ENCODE peak calls at places on chromosomes 5 and 9, in five cellular contexts. One of them, this sample, is unnamed.

GRCh38 chr5:39178171-39178570 is 41.2 kb downstream of the FYB1 start:
- DNase-seq in B cell: no peak
- DNase-seq in GM13977: no peak
- DNase-seq in neural crest cell: no peak
- DNase-seq in fibroblast of lung: peak; percentile 6
- DNase-seq in this sample: peak; percentile 78

GRCh38 chr5:68714810-68715209 is 379.0 kb upstream of the SLC30A5 start:
- DNase-seq in GM13977: no peak
- DNase-seq in neural crest cell: no peak
- DNase-seq in B cell: no peak
- DNase-seq in fibroblast of lung: no peak
- DNase-seq in this sample: no peak

GRCh38 chr5:157343842-157344790 is 78.2 kb downstream of the CYFIP2 start:
- DNase-seq in neural crest cell: no peak
- DNase-seq in fibroblast of lung: no peak
- DNase-seq in GM13977: no peak
- DNase-seq in B cell: no peak
- DNase-seq in this sample: no peak

GRCh38 chr9:116437411-116438370 is 249.4 kb upstream of the TRIM32 start:
- DNase-seq in GM13977: no peak
- DNase-seq in B cell: no peak
- DNase-seq in fibroblast of lung: no peak
- DNase-seq in neural crest cell: no peak
- DNase-seq in this sample: no peak

GRCh38 chr9:7366121-7366520 is 433.5 kb downstream of the DMAC1 start:
- DNase-seq in fibroblast of lung: peak; percentile 61
- DNase-seq in neural crest cell: no peak
- DNase-seq in GM13977: no peak
- DNase-seq in B cell: no peak
- DNase-seq in this sample: no peak

GRCh38 chr9:112378441-112379176 is 1.3 kb upstream of the HSDL2 start:
- DNase-seq in fibroblast of lung: no peak
- DNase-seq in neural crest cell: no peak
- DNase-seq in GM13977: no peak
- DNase-seq in B cell: no peak
- DNase-seq in this sample: no peak

GRCh38 chr9:130482463-130482862 is 37.7 kb downstream of the ASS1 start:
- DNase-seq in GM13977: no peak
- DNase-seq in B cell: no peak
- DNase-seq in fibroblast of lung: no peak
- DNase-seq in neural crest cell: no peak
- DNase-seq in this sample: no peak

GRCh38 chr5:64767959-64768357 is 533 bp downstream of the SREK1IP1 start:
- DNase-seq in B cell: no peak
- DNase-seq in neural crest cell: peak; percentile 16
- DNase-seq in GM13977: no peak
- DNase-seq in fibroblast of lung: peak; percentile 59
- DNase-seq in this sample: no peak

GRCh38 chr9:127612993-127613954 is 1.2 kb downstream of the STXBP1 start:
- DNase-seq in GM13977: no peak
- DNase-seq in neural crest cell: peak; percentile 26
- DNase-seq in B cell: peak; percentile 41
- DNase-seq in fibroblast of lung: peak; percentile 57
- DNase-seq in this sample: peak; percentile 77

GRCh38 chr5:153256-153655 is 38.0 kb upstream of the LRRC14B start:
- DNase-seq in B cell: no peak
- DNase-seq in GM13977: no peak
- DNase-seq in neural crest cell: no peak
- DNase-seq in fibroblast of lung: peak; percentile 40
- DNase-seq in this sample: peak; percentile 88

GRCh38 chr5:166165600-166165999 is 2125.8 kb upstream of the WWC1 start:
- DNase-seq in neural crest cell: peak; percentile 2
- DNase-seq in fibroblast of lung: no peak
- DNase-seq in GM13977: no peak
- DNase-seq in B cell: no peak
- DNase-seq in this sample: no peak

GRCh38 chr5:13653709-13654108 is 290.8 kb downstream of the DNAH5 start:
- DNase-seq in GM13977: no peak
- DNase-seq in B cell: no peak
- DNase-seq in neural crest cell: no peak
- DNase-seq in fibroblast of lung: no peak
- DNase-seq in this sample: no peak

GRCh38 chr5:111121926-111122325 is 29.8 kb downstream of the WDR36 start:
- DNase-seq in GM13977: no peak
- DNase-seq in B cell: no peak
- DNase-seq in neural crest cell: no peak
- DNase-seq in fibroblast of lung: no peak
- DNase-seq in this sample: no peak

GRCh38 chr5:135185461-135186075 is 151.5 kb upstream of the PITX1 start:
- DNase-seq in B cell: no peak
- DNase-seq in neural crest cell: no peak
- DNase-seq in fibroblast of lung: peak; percentile 54
- DNase-seq in GM13977: no peak
- DNase-seq in this sample: peak; percentile 61

GRCh38 chr9:134399435-134400056 is 73.3 kb downstream of the RXRA start:
- DNase-seq in fibroblast of lung: peak; percentile 49
- DNase-seq in GM13977: no peak
- DNase-seq in B cell: no peak
- DNase-seq in neural crest cell: peak; percentile 28
- DNase-seq in this sample: peak; percentile 25

GRCh38 chr9:39108145-39108544 is 179.8 kb downstream of the CNTNAP3 start:
- DNase-seq in neural crest cell: no peak
- DNase-seq in GM13977: no peak
- DNase-seq in B cell: no peak
- DNase-seq in fibroblast of lung: no peak
- DNase-seq in this sample: no peak

GRCh38 chr5:94467560-94468504 is 150.6 kb downstream of the KIAA0825 start:
- DNase-seq in neural crest cell: no peak
- DNase-seq in GM13977: no peak
- DNase-seq in B cell: no peak
- DNase-seq in fibroblast of lung: no peak
- DNase-seq in this sample: no peak

GRCh38 chr9:127854169-127854833 is at the start of gene ENG:
- DNase-seq in neural crest cell: peak; percentile 30
- DNase-seq in B cell: no peak
- DNase-seq in GM13977: no peak
- DNase-seq in fibroblast of lung: peak; percentile 57
- DNase-seq in this sample: peak; percentile 63

GRCh38 chr5:112694853-112695709 is 42.6 kb upstream of the APC start:
- DNase-seq in neural crest cell: no peak
- DNase-seq in fibroblast of lung: peak; percentile 59
- DNase-seq in GM13977: no peak
- DNase-seq in B cell: no peak
- DNase-seq in this sample: peak; percentile 84

GRCh38 chr5:171272996-171273970 is 35.8 kb upstream of the TLX3 start:
- DNase-seq in neural crest cell: no peak
- DNase-seq in fibroblast of lung: peak; percentile 26
- DNase-seq in B cell: no peak
- DNase-seq in GM13977: peak; percentile 22
- DNase-seq in this sample: peak; percentile 45

GRCh38 chr5:1888541-1889251 is 6.0 kb upstream of the IRX4 start:
- DNase-seq in neural crest cell: no peak
- DNase-seq in B cell: no peak
- DNase-seq in GM13977: no peak
- DNase-seq in fibroblast of lung: no peak
- DNase-seq in this sample: no peak

GRCh38 chr5:179131886-179132585 is 71.9 kb downstream of the ZNF354C start:
- DNase-seq in fibroblast of lung: no peak
- DNase-seq in neural crest cell: no peak
- DNase-seq in GM13977: no peak
- DNase-seq in B cell: no peak
- DNase-seq in this sample: no peak

GRCh38 chr5:89513299-89514044 is 630.5 kb upstream of the MEF2C start:
- DNase-seq in neural crest cell: no peak
- DNase-seq in fibroblast of lung: no peak
- DNase-seq in GM13977: no peak
- DNase-seq in B cell: no peak
- DNase-seq in this sample: no peak

GRCh38 chr5:172858990-172859811 is 25.1 kb downstream of the ERGIC1 start:
- DNase-seq in neural crest cell: no peak
- DNase-seq in GM13977: no peak
- DNase-seq in B cell: no peak
- DNase-seq in fibroblast of lung: peak; percentile 78
- DNase-seq in this sample: peak; percentile 72

GRCh38 chr5:57172466-57172961 is 1.3 kb upstream of the GPBP1 start:
- DNase-seq in fibroblast of lung: peak; percentile 43
- DNase-seq in neural crest cell: no peak
- DNase-seq in B cell: peak; percentile 56
- DNase-seq in GM13977: no peak
- DNase-seq in this sample: no peak

GRCh38 chr9:133609311-133610098 is at the start of gene FAM163B:
- DNase-seq in fibroblast of lung: peak; percentile 25
- DNase-seq in B cell: no peak
- DNase-seq in GM13977: no peak
- DNase-seq in neural crest cell: peak; percentile 72
- DNase-seq in this sample: no peak

GRCh38 chr9:36110434-36110833 is 26.1 kb upstream of the GLIPR2 start:
- DNase-seq in B cell: no peak
- DNase-seq in fibroblast of lung: peak; percentile 14
- DNase-seq in neural crest cell: no peak
- DNase-seq in GM13977: no peak
- DNase-seq in this sample: no peak
- TF ChIP-seq CTCF in B cell: no peak
- TF ChIP-seq CTCF in fibroblast of lung: peak; percentile 36
- TF ChIP-seq CTCF in neural crest cell: no peak
- TF ChIP-seq CTCF in GM13977: no peak
- TF ChIP-seq CTCF in this sample: peak; percentile 26

GRCh38 chr9:22228542-22228941 is 218.1 kb upstream of the DMRTA1 start:
- DNase-seq in B cell: no peak
- DNase-seq in fibroblast of lung: peak; percentile 50
- DNase-seq in GM13977: no peak
- DNase-seq in neural crest cell: no peak
- DNase-seq in this sample: peak; percentile 25
- TF ChIP-seq CTCF in B cell: peak; percentile 21
- TF ChIP-seq CTCF in fibroblast of lung: peak; percentile 49
- TF ChIP-seq CTCF in GM13977: no peak
- TF ChIP-seq CTCF in neural crest cell: peak; percentile 41
- TF ChIP-seq CTCF in this sample: peak; percentile 80

GRCh38 chr5:128493657-128494329 is 44.3 kb downstream of the FBN2 start:
- DNase-seq in neural crest cell: no peak
- DNase-seq in fibroblast of lung: no peak
- DNase-seq in GM13977: no peak
- DNase-seq in B cell: no peak
- DNase-seq in this sample: no peak

GRCh38 chr5:128498844-128499455 is 39.1 kb downstream of the FBN2 start:
- DNase-seq in fibroblast of lung: peak; percentile 84
- DNase-seq in GM13977: peak; percentile 17
- DNase-seq in B cell: no peak
- DNase-seq in neural crest cell: no peak
- DNase-seq in this sample: peak; percentile 48

GRCh38 chr5:128491291-128491690 is 46.8 kb downstream of the FBN2 start:
- DNase-seq in neural crest cell: no peak
- DNase-seq in fibroblast of lung: peak; percentile 5
- DNase-seq in GM13977: no peak
- DNase-seq in B cell: no peak
- DNase-seq in this sample: no peak

DNA sequence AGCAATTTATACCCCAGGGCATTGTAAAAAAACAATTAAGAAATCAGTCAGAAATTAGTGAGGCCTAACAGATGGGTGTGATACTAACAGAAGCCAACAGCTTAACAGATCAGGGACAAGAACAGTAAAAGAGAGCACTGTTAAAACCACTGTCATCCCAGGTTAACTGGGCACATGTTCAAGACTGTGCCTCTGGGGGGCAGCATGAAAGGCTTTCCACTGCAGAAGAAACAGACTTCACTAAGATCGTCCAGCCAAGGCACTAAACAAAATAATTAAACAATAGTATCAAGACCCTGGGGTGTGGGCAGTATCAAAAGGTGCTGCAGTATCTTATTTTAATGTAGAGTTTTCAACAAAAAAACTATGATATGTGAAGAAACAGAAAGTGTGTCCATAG is 43.5 kb downstream of the FBN2 start:
- DNase-seq in B cell: no peak
- DNase-seq in neural crest cell: no peak
- DNase-seq in GM13977: no peak
- DNase-seq in fibroblast of lung: no peak
- DNase-seq in this sample: no peak
- TF ChIP-seq CTCF in B cell: no peak
- TF ChIP-seq CTCF in neural crest cell: peak; percentile 25
- TF ChIP-seq CTCF in GM13977: no peak
- TF ChIP-seq CTCF in fibroblast of lung: peak; percentile 19
- TF ChIP-seq CTCF in this sample: peak; percentile 43

DNA sequence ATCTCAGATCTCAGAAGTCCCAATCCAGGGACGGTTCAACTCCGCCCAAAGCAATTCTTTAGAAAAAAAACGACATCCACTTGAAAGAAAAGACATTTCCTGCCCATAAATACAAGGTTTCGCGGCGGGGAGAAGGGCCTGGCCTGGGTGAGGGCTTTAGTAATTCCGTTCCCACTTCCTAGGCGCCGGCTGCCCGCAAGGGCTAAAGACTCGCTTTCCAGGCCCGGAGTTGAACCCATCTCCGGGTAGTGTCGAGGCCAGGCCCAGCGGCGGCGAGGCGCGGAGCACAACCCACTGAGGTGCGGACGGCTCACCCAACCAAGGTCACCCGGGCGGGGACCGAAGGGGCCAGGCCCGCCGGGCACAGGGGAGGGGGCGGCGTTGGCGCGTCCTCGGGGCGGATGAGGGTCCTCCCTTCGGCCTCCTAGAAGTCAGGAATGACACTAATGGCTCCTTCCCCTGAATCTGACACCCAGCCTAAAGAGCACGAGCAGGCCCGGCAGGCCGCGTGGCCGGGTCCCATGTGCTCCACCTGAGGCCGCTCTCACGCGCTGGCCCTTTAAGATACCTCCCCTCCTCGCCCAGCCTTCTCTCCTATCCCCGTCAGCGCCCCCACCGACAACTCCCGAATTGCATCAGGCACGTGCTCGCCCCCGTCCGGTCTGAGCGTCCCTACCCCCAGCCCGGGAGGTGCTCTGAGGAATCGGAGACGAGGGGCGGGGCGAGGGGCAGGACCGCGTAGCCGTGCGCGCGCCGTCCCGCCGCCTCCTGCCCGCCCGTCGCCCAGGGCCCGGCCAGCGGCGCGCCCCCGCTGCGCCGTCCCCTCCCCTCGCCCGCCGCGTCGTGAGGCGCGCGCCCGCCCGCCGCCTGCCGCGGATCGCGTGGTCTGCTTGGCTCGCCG is 467 bp upstream of the LARP1 start:
- DNase-seq in neural crest cell: peak; percentile 100
- DNase-seq in GM13977: peak; percentile 98
- DNase-seq in B cell: peak; percentile 99
- DNase-seq in fibroblast of lung: peak; percentile 98
- DNase-seq in this sample: peak; percentile 97
- TF ChIP-seq CTCF in neural crest cell: peak; percentile 54
- TF ChIP-seq CTCF in GM13977: peak; percentile 58
- TF ChIP-seq CTCF in B cell: peak; percentile 45
- TF ChIP-seq CTCF in fibroblast of lung: peak; percentile 36
- TF ChIP-seq CTCF in this sample: peak; percentile 63

GRCh38 chr5:78647838-78648358 is 674 bp downstream of the LHFPL2 start:
- DNase-seq in fibroblast of lung: peak; percentile 66
- DNase-seq in GM13977: peak; percentile 60
- DNase-seq in neural crest cell: peak; percentile 51
- DNase-seq in B cell: no peak
- DNase-seq in this sample: peak; percentile 30
- TF ChIP-seq CTCF in fibroblast of lung: peak; percentile 12
- TF ChIP-seq CTCF in GM13977: peak; percentile 30
- TF ChIP-seq CTCF in neural crest cell: no peak
- TF ChIP-seq CTCF in B cell: no peak
- TF ChIP-seq CTCF in this sample: peak; percentile 28

This sample was measured in HFFc6.